ENCODE peak calls at places on chromosomes 3 and 15, in four cellular contexts. One of them, this sample, is unnamed.

GRCh38 chr3:189325454-189325853 is 153.7 kb downstream of the TPRG1 start:
- DNase-seq in astrocyte of the spinal cord: peak
- DNase-seq in left ventricle myocardium inferior: no peak
- DNase-seq in right lobe of liver: no peak
- DNase-seq in this sample: no peak

GRCh38 chr3:156554842-156555687 is at the start of gene SSR3:
- DNase-seq in astrocyte of the spinal cord: peak
- DNase-seq in right lobe of liver: peak
- DNase-seq in left ventricle myocardium inferior: peak
- DNase-seq in this sample: peak

GRCh38 chr3:81339040-81339845 is 422.2 kb downstream of the GBE1 start:
- DNase-seq in astrocyte of the spinal cord: peak
- DNase-seq in right lobe of liver: no peak
- DNase-seq in left ventricle myocardium inferior: no peak
- DNase-seq in this sample: no peak

GRCh38 chr3:160225181-160226025 is at the start of gene C3orf80:
- DNase-seq in astrocyte of the spinal cord: no peak
- DNase-seq in right lobe of liver: peak
- DNase-seq in left ventricle myocardium inferior: peak
- DNase-seq in this sample: no peak

GRCh38 chr3:48478631-48479555 is 25.1 kb downstream of the SHISA5 start:
- DNase-seq in right lobe of liver: no peak
- DNase-seq in left ventricle myocardium inferior: no peak
- DNase-seq in astrocyte of the spinal cord: no peak
- DNase-seq in this sample: no peak

GRCh38 chr3:127525373-127525772 is 65.2 kb downstream of the TPRA1 start:
- DNase-seq in right lobe of liver: no peak
- DNase-seq in left ventricle myocardium inferior: no peak
- DNase-seq in astrocyte of the spinal cord: peak
- DNase-seq in this sample: no peak

GRCh38 chr15:43808435-43808950 is 8.1 kb downstream of the HYPK start:
- DNase-seq in right lobe of liver: no peak
- DNase-seq in astrocyte of the spinal cord: no peak
- DNase-seq in left ventricle myocardium inferior: no peak
- DNase-seq in this sample: no peak

GRCh38 chr3:30685267-30685667 is 78.9 kb downstream of the TGFBR2 start:
- DNase-seq in right lobe of liver: no peak
- DNase-seq in astrocyte of the spinal cord: no peak
- DNase-seq in left ventricle myocardium inferior: no peak
- DNase-seq in this sample: no peak

GRCh38 chr15:37137221-37137620 is 36.9 kb upstream of the MEIS2 start:
- DNase-seq in left ventricle myocardium inferior: no peak
- DNase-seq in astrocyte of the spinal cord: no peak
- DNase-seq in right lobe of liver: no peak
- DNase-seq in this sample: no peak

GRCh38 chr3:184338538-184338945 is 1.1 kb downstream of the FAM131A start:
- DNase-seq in astrocyte of the spinal cord: peak
- DNase-seq in right lobe of liver: no peak
- DNase-seq in left ventricle myocardium inferior: peak
- DNase-seq in this sample: no peak

GRCh38 chr15:35383511-35383910 is 162.5 kb downstream of the DPH6 start:
- DNase-seq in left ventricle myocardium inferior: no peak
- DNase-seq in astrocyte of the spinal cord: no peak
- DNase-seq in right lobe of liver: no peak
- DNase-seq in this sample: no peak

GRCh38 chr3:172592898-172593669 is 69.9 kb upstream of the TNFSF10 start:
- DNase-seq in right lobe of liver: no peak
- DNase-seq in left ventricle myocardium inferior: no peak
- DNase-seq in astrocyte of the spinal cord: no peak
- DNase-seq in this sample: no peak

GRCh38 chr3:29334652-29335189 is 53.9 kb downstream of the RBMS3 start:
- DNase-seq in astrocyte of the spinal cord: no peak
- DNase-seq in right lobe of liver: no peak
- DNase-seq in left ventricle myocardium inferior: no peak
- DNase-seq in this sample: no peak

GRCh38 chr3:48244462-48244861 is 3.6 kb downstream of the ZNF589 start:
- DNase-seq in left ventricle myocardium inferior: no peak
- DNase-seq in astrocyte of the spinal cord: no peak
- DNase-seq in right lobe of liver: no peak
- DNase-seq in this sample: no peak

GRCh38 chr15:94196536-94196935 is 34.8 kb upstream of the MCTP2 start:
- DNase-seq in right lobe of liver: no peak
- DNase-seq in astrocyte of the spinal cord: peak
- DNase-seq in left ventricle myocardium inferior: no peak
- DNase-seq in this sample: no peak

GRCh38 chr15:56752986-56753385 is 19.7 kb upstream of the ZNF280D start:
- DNase-seq in astrocyte of the spinal cord: no peak
- DNase-seq in left ventricle myocardium inferior: no peak
- DNase-seq in right lobe of liver: no peak
- DNase-seq in this sample: no peak

GRCh38 chr3:133292251-133292650 is 107.6 kb upstream of the BFSP2 start:
- DNase-seq in astrocyte of the spinal cord: peak
- DNase-seq in right lobe of liver: no peak
- DNase-seq in left ventricle myocardium inferior: no peak
- DNase-seq in this sample: no peak

GRCh38 chr3:177754508-177754921 is 557.2 kb upstream of the TBL1XR1 start:
- DNase-seq in left ventricle myocardium inferior: no peak
- DNase-seq in right lobe of liver: no peak
- DNase-seq in astrocyte of the spinal cord: peak
- DNase-seq in this sample: no peak

GRCh38 chr3:143693506-143693905 is 154.8 kb downstream of the SLC9A9 start:
- DNase-seq in right lobe of liver: no peak
- DNase-seq in astrocyte of the spinal cord: no peak
- DNase-seq in left ventricle myocardium inferior: no peak
- DNase-seq in this sample: no peak

GRCh38 chr3:7562892-7563291 is 702.0 kb downstream of the GRM7 start:
- DNase-seq in right lobe of liver: no peak
- DNase-seq in left ventricle myocardium inferior: no peak
- DNase-seq in astrocyte of the spinal cord: no peak
- DNase-seq in this sample: no peak

GRCh38 chr3:149813367-149814281 is 609 bp downstream of the RNF13 start:
- DNase-seq in astrocyte of the spinal cord: peak
- DNase-seq in left ventricle myocardium inferior: no peak
- DNase-seq in right lobe of liver: no peak
- DNase-seq in this sample: no peak

GRCh38 chr3:66428733-66429132 is 72.1 kb downstream of the LRIG1 start:
- DNase-seq in astrocyte of the spinal cord: peak
- DNase-seq in right lobe of liver: peak
- DNase-seq in left ventricle myocardium inferior: peak
- DNase-seq in this sample: peak

GRCh38 chr15:82556315-82557035 is 16.2 kb upstream of the RPS17 start:
- DNase-seq in astrocyte of the spinal cord: no peak
- DNase-seq in right lobe of liver: no peak
- DNase-seq in left ventricle myocardium inferior: no peak
- DNase-seq in this sample: no peak

GRCh38 chr3:157388051-157388450 is 48.6 kb upstream of the PTX3 start:
- DNase-seq in right lobe of liver: no peak
- DNase-seq in astrocyte of the spinal cord: no peak
- DNase-seq in left ventricle myocardium inferior: no peak
- DNase-seq in this sample: no peak

DNA sequence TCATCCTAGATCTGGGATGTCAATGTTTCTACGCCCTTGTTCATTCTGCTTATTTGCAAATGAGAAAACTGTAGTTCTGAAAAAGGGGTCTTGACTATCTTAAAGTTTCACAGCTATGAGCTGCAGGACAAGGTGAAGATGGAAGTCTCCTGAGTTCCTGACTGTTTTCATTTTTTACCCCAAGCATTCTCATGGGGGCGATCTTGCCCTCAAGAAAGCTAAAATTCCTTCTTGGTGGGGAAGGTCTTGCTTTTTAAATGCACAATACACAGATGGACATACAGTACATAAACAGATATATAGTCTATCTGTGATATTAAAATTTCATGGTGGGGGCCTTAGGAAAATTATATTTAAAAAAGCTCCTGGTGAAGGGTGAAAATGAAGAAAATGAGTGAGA is 32.4 kb downstream of the MASP1 start:
- DNase-seq in left ventricle myocardium inferior: no peak
- DNase-seq in right lobe of liver: no peak
- DNase-seq in astrocyte of the spinal cord: no peak
- DNase-seq in this sample: no peak
- TF ChIP-seq CTCF in left ventricle myocardium inferior: no peak
- TF ChIP-seq CTCF in right lobe of liver: no peak
- TF ChIP-seq CTCF in astrocyte of the spinal cord: no peak
- TF ChIP-seq CTCF in this sample: no peak

GRCh38 chr3:10524799-10525301 is 19.5 kb upstream of the ATP2B2 start:
- DNase-seq in left ventricle myocardium inferior: no peak
- DNase-seq in astrocyte of the spinal cord: no peak
- DNase-seq in right lobe of liver: no peak
- DNase-seq in this sample: no peak

GRCh38 chr3:10521772-10522441 is 16.5 kb upstream of the ATP2B2 start:
- DNase-seq in astrocyte of the spinal cord: no peak
- DNase-seq in right lobe of liver: no peak
- DNase-seq in left ventricle myocardium inferior: no peak
- DNase-seq in this sample: no peak

GRCh38 chr3:10520118-10520517 is 14.7 kb upstream of the ATP2B2 start:
- DNase-seq in astrocyte of the spinal cord: no peak
- DNase-seq in left ventricle myocardium inferior: no peak
- DNase-seq in right lobe of liver: no peak
- DNase-seq in this sample: no peak

GRCh38 chr3:10524270-10524669 is 18.9 kb upstream of the ATP2B2 start:
- DNase-seq in astrocyte of the spinal cord: no peak
- DNase-seq in left ventricle myocardium inferior: no peak
- DNase-seq in right lobe of liver: no peak
- DNase-seq in this sample: no peak

DNA sequence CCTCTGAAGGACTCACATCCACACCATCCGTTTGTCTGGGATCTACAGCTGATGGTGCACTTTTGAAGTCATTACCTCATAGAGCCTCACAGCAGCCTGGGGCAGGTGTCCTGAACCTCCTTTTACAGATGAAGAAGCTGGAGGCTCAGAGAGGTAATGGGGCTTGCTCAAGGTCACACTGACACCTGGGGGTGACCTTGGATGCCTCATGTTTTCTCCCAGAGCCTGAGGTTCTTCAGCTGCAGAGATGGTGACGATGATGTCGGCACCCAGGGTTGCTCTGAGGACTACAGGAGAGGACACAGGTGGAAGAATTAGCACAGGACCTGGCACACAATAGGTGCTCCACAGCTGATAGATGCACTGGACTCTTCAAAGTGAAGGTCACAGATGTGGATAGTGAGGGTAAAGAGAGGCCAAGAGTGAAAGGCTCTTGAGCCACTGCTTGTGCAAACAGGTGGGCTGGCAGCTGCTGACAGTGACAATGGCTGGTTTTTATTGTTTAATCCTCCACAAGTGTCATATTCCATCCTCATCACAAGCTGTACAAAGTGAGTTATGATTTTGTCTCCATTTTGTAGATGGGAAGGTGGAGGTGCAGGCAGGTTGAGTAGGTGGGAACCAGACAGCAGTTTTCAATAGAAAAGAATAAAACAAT is 17.4 kb upstream of the ATP2B2 start:
- DNase-seq in left ventricle myocardium inferior: no peak
- DNase-seq in right lobe of liver: no peak
- DNase-seq in astrocyte of the spinal cord: no peak
- DNase-seq in this sample: no peak
- H3K4me3 ChIP-seq in left ventricle myocardium inferior: no peak
- H3K4me3 ChIP-seq in right lobe of liver: no peak
- H3K4me3 ChIP-seq in astrocyte of the spinal cord: no peak
- H3K4me3 ChIP-seq in this sample: no peak

GRCh38 chr15:66080791-66081475 is 172.6 kb downstream of the MEGF11 start:
- DNase-seq in right lobe of liver: no peak
- DNase-seq in astrocyte of the spinal cord: peak
- DNase-seq in left ventricle myocardium inferior: no peak
- DNase-seq in this sample: peak
- TF ChIP-seq CTCF in right lobe of liver: no peak
- TF ChIP-seq CTCF in astrocyte of the spinal cord: no peak
- TF ChIP-seq CTCF in left ventricle myocardium inferior: peak
- TF ChIP-seq CTCF in this sample: no peak

DNA sequence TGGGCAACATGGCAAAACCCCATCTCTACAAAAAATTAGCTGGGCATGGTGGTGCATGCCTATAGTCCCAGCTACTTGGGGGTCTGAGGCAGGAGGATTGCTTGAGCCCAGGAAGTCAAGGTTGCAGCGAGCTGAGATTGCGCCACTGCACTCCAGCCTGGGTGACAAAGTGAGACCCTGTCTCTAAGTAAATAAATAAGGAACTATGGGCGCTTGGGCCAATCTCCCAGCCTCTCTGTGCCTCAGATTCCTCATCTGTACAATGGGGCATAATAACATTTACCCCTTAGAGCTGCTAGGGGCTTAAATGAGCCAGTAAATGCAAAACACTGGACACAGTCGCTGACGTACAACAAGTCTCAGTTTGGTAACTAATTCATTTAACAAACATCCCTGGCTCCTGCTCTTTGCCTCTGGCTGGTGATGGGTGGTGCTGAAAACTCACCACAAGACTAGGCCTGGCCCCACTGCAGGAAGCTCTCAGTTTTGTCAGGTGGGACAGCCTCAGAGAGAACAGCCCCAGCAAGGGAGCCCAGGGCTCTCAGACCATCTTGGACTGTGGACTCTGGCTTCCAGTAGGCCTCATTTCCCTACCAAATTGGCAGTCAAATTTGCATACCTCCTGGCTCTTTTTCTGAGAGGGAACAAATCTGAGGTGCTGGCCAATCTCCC is 6.3 kb upstream of the TBC1D2B start:
- DNase-seq in left ventricle myocardium inferior: no peak
- DNase-seq in right lobe of liver: no peak
- DNase-seq in astrocyte of the spinal cord: no peak
- DNase-seq in this sample: no peak
- H3K4me3 ChIP-seq in left ventricle myocardium inferior: no peak
- H3K4me3 ChIP-seq in right lobe of liver: no peak
- H3K4me3 ChIP-seq in astrocyte of the spinal cord: no peak
- H3K4me3 ChIP-seq in this sample: no peak

GRCh38 chr15:69558138-69558409 is 105.5 kb downstream of the RPLP1 start:
- DNase-seq in left ventricle myocardium inferior: no peak
- DNase-seq in right lobe of liver: no peak
- DNase-seq in astrocyte of the spinal cord: no peak
- DNase-seq in this sample: no peak

GRCh38 chr15:69561071-69561784 is 108.6 kb downstream of the RPLP1 start:
- DNase-seq in astrocyte of the spinal cord: no peak
- DNase-seq in right lobe of liver: peak
- DNase-seq in left ventricle myocardium inferior: no peak
- DNase-seq in this sample: no peak

GRCh38 chr15:69557340-69558137 is 104.9 kb downstream of the RPLP1 start:
- DNase-seq in right lobe of liver: peak
- DNase-seq in astrocyte of the spinal cord: peak
- DNase-seq in left ventricle myocardium inferior: no peak
- DNase-seq in this sample: peak

GRCh38 chr15:69562097-69562496 is 109.5 kb downstream of the RPLP1 start:
- DNase-seq in right lobe of liver: no peak
- DNase-seq in astrocyte of the spinal cord: no peak
- DNase-seq in left ventricle myocardium inferior: no peak
- DNase-seq in this sample: no peak

GRCh38 chr15:69559440-69560215 is 107.0 kb downstream of the RPLP1 start:
- DNase-seq in left ventricle myocardium inferior: no peak
- DNase-seq in astrocyte of the spinal cord: no peak
- DNase-seq in right lobe of liver: no peak
- DNase-seq in this sample: no peak
- TF ChIP-seq CTCF in left ventricle myocardium inferior: no peak
- TF ChIP-seq CTCF in astrocyte of the spinal cord: no peak
- TF ChIP-seq CTCF in right lobe of liver: no peak
- TF ChIP-seq CTCF in this sample: no peak

GRCh38 chr15:89333011-89333860 is 1.4 kb downstream of the POLG start:
- DNase-seq in astrocyte of the spinal cord: no peak
- DNase-seq in right lobe of liver: no peak
- DNase-seq in left ventricle myocardium inferior: no peak
- DNase-seq in this sample: no peak
- H3K4me3 ChIP-seq in astrocyte of the spinal cord: peak
- H3K4me3 ChIP-seq in right lobe of liver: peak
- H3K4me3 ChIP-seq in left ventricle myocardium inferior: peak
- H3K4me3 ChIP-seq in this sample: peak